ENCODE peak calls at places on chromosome 2, in five cellular contexts. N, R, P, J and S are unnamed samples.

GRCh38 chr2:63488118-63488713 is 100.1 kb downstream of the WDPCP start:
- DNase-seq in N (peak), R (no peak), P (peak), J (no peak), S (no peak)

GRCh38 chr2:172196768-172197322 is 94.1 kb upstream of the DLX2 start:
- DNase-seq in N (peak), R (no peak), P (peak), J (peak), S (peak)

GRCh38 chr2:6970976-6971480 is 53.8 kb downstream of the RNF144A start:
- DNase-seq in N (no peak), R (no peak), P (no peak), J (no peak), S (no peak)

GRCh38 chr2:85999131-85999831 is 106.4 kb downstream of the POLR1A start:
- DNase-seq in N (peak), R (no peak), P (peak), J (no peak), S (peak)

GRCh38 chr2:231725476-231725875 is 17.2 kb downstream of the PTMA start:
- DNase-seq in N (no peak), R (no peak), P (no peak), J (no peak), S (no peak)

GRCh38 chr2:63121055-63121834 is 70.6 kb downstream of the OTX1 start:
- DNase-seq in N (no peak), R (no peak), P (no peak), J (no peak), S (no peak)

GRCh38 chr2:137824501-137824900 is 139.8 kb upstream of the HNMT start:
- DNase-seq in N (no peak), R (no peak), P (no peak), J (no peak), S (no peak)

GRCh38 chr2:239581352-239581901 is 180.6 kb upstream of the HDAC4 start:
- DNase-seq in N (no peak), R (no peak), P (no peak), J (no peak), S (no peak)

GRCh38 chr2:37781028-37781427 is 109.6 kb upstream of the CDC42EP3 start:
- DNase-seq in N (peak), R (no peak), P (no peak), J (no peak), S (no peak)

GRCh38 chr2:43010428-43011141 is 215.8 kb downstream of the ZFP36L2 start:
- DNase-seq in N (no peak), R (no peak), P (peak), J (no peak), S (no peak)

GRCh38 chr2:159903404-159904126 is 105.6 kb upstream of the CD302 start:
- DNase-seq in N (peak), R (no peak), P (peak), J (peak), S (peak)

GRCh38 chr2:69122271-69122670 is 109.3 kb downstream of the ANTXR1 start:
- DNase-seq in N (peak), R (no peak), P (no peak), J (no peak), S (no peak)

GRCh38 chr2:182148344-182148743 is 162.7 kb downstream of the PPP1R1C start:
- DNase-seq in N (peak), R (no peak), P (no peak), J (no peak), S (no peak)

GRCh38 chr2:207317358-207317984 is 151.7 kb upstream of the KLF7 start:
- DNase-seq in N (peak), R (no peak), P (no peak), J (no peak), S (no peak)

GRCh38 chr2:70143314-70144150 is 47.3 kb downstream of the C2orf42 start:
- DNase-seq in N (peak), R (no peak), P (peak), J (no peak), S (peak)

GRCh38 chr2:226838758-226839555 is 3.1 kb downstream of the RHBDD1 start:
- DNase-seq in N (no peak), R (no peak), P (peak), J (no peak), S (no peak)